ENCODE peak calls at places on chromosomes 2 and 18, in ten cellular contexts. M is K562; K is activated CD4-positive, alpha-beta memory T cell treated with anti-CD3 and anti-CD28 coated beads, Interleukin-2, amount 10 ng/mL, durations not matched to agents 7 days and 5 days; F is nephron progenitor cell; L is NCI-H510A; C is stimulated activated naive CD4-positive, alpha-beta T cell; B is left cardiac atrium; E is activated T-cell treated with anti-CD3 and anti-CD28 coated beads for 1 hour; N is PC-9; G is mucosa of descending colon. T is an unnamed sample.

GRCh38 chr2:168521342-168521741 is 65.3 kb downstream of the CERS6 start:
- DNase-seq in M (no peak), K (no peak), F (no peak), L (peak; percentile 0), C (no peak), B (no peak), E (no peak), N (no peak), G (no peak), T (no peak)

GRCh38 chr2:19635951-19636505 is 265.8 kb downstream of the TTC32 start:
- DNase-seq in M (no peak), K (no peak), F (no peak), L (no peak), C (no peak), B (no peak), E (no peak), N (no peak), G (no peak), T (no peak)

GRCh38 chr2:166375736-166376487 is at the start of gene SCN9A:
- DNase-seq in M (peak; percentile 90), K (peak; percentile 36), F (peak; percentile 88), L (peak; percentile 80), C (peak; percentile 1), B (peak; percentile 64), E (no peak), N (no peak), G (peak; percentile 91), T (peak; percentile 90)

GRCh38 chr2:210617732-210618330 is 61.4 kb downstream of the CPS1 start:
- DNase-seq in M (peak; percentile 19), K (no peak), F (no peak), L (peak; percentile 14), C (no peak), B (no peak), E (no peak), N (no peak), G (no peak), T (peak; percentile 49)

GRCh38 chr2:180359522-180360282 is 352.6 kb upstream of the CWC22 start:
- DNase-seq in M (no peak), K (no peak), F (no peak), L (peak; percentile 59), C (no peak), B (no peak), E (no peak), N (peak; percentile 53), G (peak; percentile 33), T (peak; percentile 25)

GRCh38 chr2:222897898-222898297 is 37.1 kb downstream of the ACSL3 start:
- DNase-seq in M (no peak), K (no peak), F (no peak), L (no peak), C (no peak), B (no peak), E (no peak), N (no peak), G (no peak), T (no peak)

GRCh38 chr2:160609346-160609745 is 115.7 kb upstream of the RBMS1 start:
- DNase-seq in M (no peak), K (no peak), F (no peak), L (no peak), C (no peak), B (no peak), E (no peak), N (no peak), G (no peak), T (no peak)

GRCh38 chr2:169819106-169819505 is 5.6 kb downstream of the METTL5 start:
- DNase-seq in M (no peak), K (no peak), F (no peak), L (no peak), C (no peak), B (no peak), E (no peak), N (peak; percentile 34), G (no peak), T (no peak)

GRCh38 chr2:170843656-170844055 is 27.0 kb downstream of the GAD1 start:
- DNase-seq in M (no peak), K (no peak), F (no peak), L (no peak), C (no peak), B (no peak), E (no peak), N (peak; percentile 64), G (no peak), T (no peak)

GRCh38 chr2:64780041-64780440 is 126.3 kb upstream of the SERTAD2 start:
- DNase-seq in M (no peak), K (no peak), F (no peak), L (no peak), C (no peak), B (no peak), E (no peak), N (peak; percentile 55), G (no peak), T (no peak)

GRCh38 chr2:120749506-120750431 is 14.1 kb downstream of the GLI2 start:
- DNase-seq in M (no peak), K (peak; percentile 9), F (no peak), L (no peak), C (no peak), B (peak; percentile 47), E (no peak), N (no peak), G (no peak), T (no peak)

GRCh38 chr2:189379287-189379630 is 62.0 kb upstream of the WDR75 start:
- DNase-seq in M (no peak), K (no peak), F (no peak), L (no peak), C (no peak), B (no peak), E (no peak), N (peak; percentile 75), G (no peak), T (no peak)

GRCh38 chr18:49849331-49850217 is 36.2 kb upstream of the ACAA2 start:
- DNase-seq in M (peak; percentile 30), K (no peak), F (peak; percentile 26), L (peak; percentile 87), C (no peak), B (peak; percentile 66), E (no peak), N (peak; percentile 99), G (peak; percentile 92), T (peak; percentile 92)

GRCh38 chr2:39435974-39436591 is 1.0 kb downstream of the MAP4K3 start:
- DNase-seq in M (no peak), K (no peak), F (peak; percentile 5), L (no peak), C (no peak), B (no peak), E (no peak), N (peak; percentile 39), G (no peak), T (no peak)

GRCh38 chr18:62979172-62979571 is 263.8 kb downstream of the PHLPP1 start:
- DNase-seq in M (no peak), K (no peak), F (no peak), L (peak; percentile 86), C (no peak), B (peak; percentile 37), E (no peak), N (peak; percentile 65), G (peak; percentile 48), T (peak; percentile 84)

GRCh38 chr2:109351164-109351756 is 222.3 kb downstream of the SH3RF3 start:
- DNase-seq in M (no peak), K (no peak), F (no peak), L (no peak), C (no peak), B (peak; percentile 60), E (no peak), N (no peak), G (peak; percentile 50), T (no peak)

GRCh38 chr2:186540971-186541370 is 48.9 kb upstream of the ITGAV start:
- DNase-seq in M (no peak), K (no peak), F (no peak), L (no peak), C (no peak), B (no peak), E (no peak), N (no peak), G (no peak), T (no peak)

GRCh38 chr2:207432471-207432870 is 97.3 kb upstream of the CREB1 start:
- DNase-seq in M (no peak), K (no peak), F (no peak), L (no peak), C (no peak), B (no peak), E (no peak), N (no peak), G (no peak), T (no peak)

GRCh38 chr2:64400103-64400728 is 53.7 kb upstream of the LGALSL start:
- DNase-seq in M (no peak), K (no peak), F (no peak), L (no peak), C (no peak), B (no peak), E (no peak), N (peak; percentile 90), G (no peak), T (no peak)

GRCh38 chr2:204667990-204668389 is 122.7 kb downstream of the PARD3B start:
- DNase-seq in M (no peak), K (no peak), F (no peak), L (no peak), C (no peak), B (no peak), E (no peak), N (no peak), G (no peak), T (no peak)

GRCh38 chr2:232260075-232260474 is 118.5 kb upstream of the ALPP start:
- DNase-seq in M (no peak), K (no peak), F (peak; percentile 44), L (no peak), C (no peak), B (no peak), E (no peak), N (peak; percentile 70), G (no peak), T (no peak)

GRCh38 chr2:25365241-25365640 is 23.5 kb upstream of the DNMT3A start:
- DNase-seq in M (no peak), K (no peak), F (no peak), L (no peak), C (no peak), B (no peak), E (no peak), N (no peak), G (no peak), T (no peak)

GRCh38 chr18:3104190-3105054 is 91.5 kb upstream of the LPIN2 start:
- DNase-seq in M (no peak), K (no peak), F (no peak), L (no peak), C (no peak), B (no peak), E (no peak), N (peak; percentile 92), G (no peak), T (no peak)

GRCh38 chr2:193966590-193966989 is 1690.4 kb upstream of the SLC39A10 start:
- DNase-seq in M (no peak), K (no peak), F (no peak), L (no peak), C (no peak), B (no peak), E (no peak), N (no peak), G (no peak), T (peak; percentile 3)